ENCODE peak calls at places on chromosomes 12 and 14, in five cellular contexts. One of them, this sample, is unnamed.

GRCh38 chr14:77026930-77027537 is 1.5 kb downstream of the IRF2BPL start:
- DNase-seq in AG09309: no peak
- DNase-seq in ovary: peak
- DNase-seq in OCI-LY7: peak
- DNase-seq in PC-9: peak
- DNase-seq in this sample: peak

GRCh38 chr14:86541969-86542368 is 1012.0 kb downstream of the FLRT2 start:
- DNase-seq in PC-9: no peak
- DNase-seq in ovary: no peak
- DNase-seq in OCI-LY7: no peak
- DNase-seq in AG09309: no peak
- DNase-seq in this sample: no peak

GRCh38 chr12:77925536-77926108 is 94.9 kb downstream of the NAV3 start:
- DNase-seq in PC-9: peak
- DNase-seq in AG09309: peak
- DNase-seq in OCI-LY7: peak
- DNase-seq in ovary: peak
- DNase-seq in this sample: peak

GRCh38 chr12:122668268-122668667 is 34.9 kb downstream of the HCAR2 start:
- DNase-seq in AG09309: no peak
- DNase-seq in ovary: no peak
- DNase-seq in PC-9: no peak
- DNase-seq in OCI-LY7: no peak
- DNase-seq in this sample: no peak

GRCh38 chr12:66050283-66050576 is 80.3 kb downstream of the LLPH start:
- DNase-seq in AG09309: no peak
- DNase-seq in OCI-LY7: no peak
- DNase-seq in ovary: no peak
- DNase-seq in PC-9: no peak
- DNase-seq in this sample: no peak

GRCh38 chr14:25400607-25401206 is 350.8 kb upstream of the STXBP6 start:
- DNase-seq in PC-9: peak
- DNase-seq in AG09309: peak
- DNase-seq in OCI-LY7: peak
- DNase-seq in ovary: no peak
- DNase-seq in this sample: no peak

GRCh38 chr12:132423251-132424117 is 66.5 kb upstream of the FBRSL1 start:
- DNase-seq in ovary: no peak
- DNase-seq in AG09309: no peak
- DNase-seq in PC-9: no peak
- DNase-seq in OCI-LY7: peak
- DNase-seq in this sample: no peak

GRCh38 chr12:41981758-41982157 is 162.9 kb downstream of the GXYLT1 start:
- DNase-seq in PC-9: no peak
- DNase-seq in ovary: no peak
- DNase-seq in OCI-LY7: no peak
- DNase-seq in AG09309: no peak
- DNase-seq in this sample: no peak

GRCh38 chr12:4449862-4450222 is 4.2 kb upstream of the FGF6 start:
- DNase-seq in ovary: no peak
- DNase-seq in OCI-LY7: no peak
- DNase-seq in PC-9: no peak
- DNase-seq in AG09309: no peak
- DNase-seq in this sample: no peak

GRCh38 chr12:95997911-95998510 is 1.9 kb upstream of the HAL start:
- DNase-seq in ovary: no peak
- DNase-seq in OCI-LY7: no peak
- DNase-seq in AG09309: no peak
- DNase-seq in PC-9: peak
- DNase-seq in this sample: no peak

GRCh38 chr14:99792551-99793212 is 531 bp upstream of the EML1 start:
- DNase-seq in OCI-LY7: no peak
- DNase-seq in AG09309: no peak
- DNase-seq in PC-9: no peak
- DNase-seq in ovary: peak
- DNase-seq in this sample: no peak

GRCh38 chr12:6375269-6376078 is at the start of gene SCNN1A:
- DNase-seq in OCI-LY7: no peak
- DNase-seq in ovary: no peak
- DNase-seq in AG09309: no peak
- DNase-seq in PC-9: peak
- DNase-seq in this sample: no peak

GRCh38 chr14:72608391-72609204 is 285.3 kb downstream of the DPF3 start:
- DNase-seq in PC-9: no peak
- DNase-seq in OCI-LY7: no peak
- DNase-seq in AG09309: peak
- DNase-seq in ovary: no peak
- DNase-seq in this sample: no peak

GRCh38 chr14:72745546-72745945 is 148.4 kb downstream of the DPF3 start:
- DNase-seq in PC-9: no peak
- DNase-seq in ovary: no peak
- DNase-seq in AG09309: no peak
- DNase-seq in OCI-LY7: no peak
- DNase-seq in this sample: no peak

GRCh38 chr14:60161176-60162107 is 3.8 kb downstream of the DHRS7 start:
- DNase-seq in ovary: no peak
- DNase-seq in PC-9: peak
- DNase-seq in OCI-LY7: peak
- DNase-seq in AG09309: peak
- DNase-seq in this sample: no peak

DNA sequence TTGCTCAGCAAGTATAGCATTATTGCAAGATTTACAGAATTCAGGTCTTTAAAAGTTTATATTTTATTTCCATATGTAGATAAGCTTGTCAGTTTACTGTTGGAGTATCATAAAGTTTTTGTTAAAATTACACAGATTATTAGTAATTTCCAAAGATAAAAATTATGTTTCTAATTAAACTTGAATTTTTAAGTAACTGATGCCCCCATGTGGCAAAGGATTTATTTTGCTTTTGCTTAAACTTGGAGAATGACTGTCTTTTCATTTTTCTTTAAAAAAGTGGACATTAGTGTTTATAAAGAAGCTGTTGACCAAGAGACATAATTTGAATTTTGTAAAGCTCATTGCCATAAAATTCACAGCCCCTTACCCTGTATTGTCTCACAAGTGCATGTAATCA is 45.8 kb downstream of the ETNK1 start:
- DNase-seq in PC-9: no peak
- DNase-seq in OCI-LY7: peak
- DNase-seq in AG09309: no peak
- DNase-seq in ovary: no peak
- DNase-seq in this sample: no peak
- TF ChIP-seq CTCF in PC-9: peak
- TF ChIP-seq CTCF in OCI-LY7: peak
- TF ChIP-seq CTCF in AG09309: peak
- TF ChIP-seq CTCF in ovary: no peak
- TF ChIP-seq CTCF in this sample: no peak

DNA sequence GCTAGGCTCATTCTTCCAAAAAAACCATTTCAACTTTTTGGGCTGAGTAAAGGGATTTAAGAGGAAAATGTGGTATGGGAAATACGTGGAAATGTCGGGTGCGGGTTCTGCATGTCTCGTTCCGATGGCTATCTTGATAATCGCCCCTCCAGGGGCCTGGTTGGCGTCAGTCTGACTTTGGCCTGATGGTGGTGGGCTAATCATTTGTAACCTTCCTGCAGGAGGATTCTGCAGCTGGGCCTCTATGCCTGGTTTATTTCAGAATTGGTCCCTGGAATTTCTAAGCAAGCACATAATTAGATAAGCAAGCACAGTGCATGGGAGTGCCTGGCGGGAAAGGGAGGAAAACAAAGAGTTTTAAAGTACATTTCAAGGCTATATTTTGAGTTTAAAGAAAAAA is 14.8 kb upstream of the SLC4A8 start:
- DNase-seq in AG09309: no peak
- DNase-seq in ovary: no peak
- DNase-seq in PC-9: no peak
- DNase-seq in OCI-LY7: no peak
- DNase-seq in this sample: no peak
- TF ChIP-seq CTCF in AG09309: no peak
- TF ChIP-seq CTCF in ovary: no peak
- TF ChIP-seq CTCF in PC-9: no peak
- TF ChIP-seq CTCF in OCI-LY7: no peak
- TF ChIP-seq CTCF in this sample: no peak

DNA sequence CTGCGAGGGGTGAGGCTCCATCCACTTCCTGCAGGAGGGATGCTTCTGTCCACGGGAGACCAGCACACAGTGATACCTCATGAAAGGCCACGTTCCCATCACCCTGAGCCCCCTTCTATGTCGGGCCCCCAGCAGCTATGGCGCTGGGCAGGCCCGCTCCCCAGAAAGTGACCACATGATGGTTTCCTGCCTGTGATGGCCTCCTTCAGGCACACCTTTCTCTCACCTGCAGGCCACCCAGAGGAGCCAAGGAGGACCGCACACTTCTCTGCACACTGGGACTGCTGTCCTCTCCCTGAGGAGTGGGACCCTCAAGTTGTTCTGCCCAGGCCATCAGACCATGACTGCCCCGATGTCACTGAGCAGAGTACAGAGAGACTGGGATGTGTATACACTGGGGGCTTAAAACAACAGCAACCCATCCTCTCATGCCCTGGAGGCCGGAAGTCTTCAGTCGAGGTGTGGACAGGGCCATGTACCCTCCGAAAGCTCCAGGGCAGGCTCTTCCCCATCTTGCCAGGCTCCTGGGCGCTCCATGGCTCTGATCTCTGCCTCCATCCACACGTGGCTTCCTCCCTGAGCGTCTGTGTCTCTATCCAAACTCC is 158.9 kb downstream of the PIWIL1 start:
- DNase-seq in PC-9: no peak
- DNase-seq in ovary: no peak
- DNase-seq in AG09309: no peak
- DNase-seq in OCI-LY7: no peak
- DNase-seq in this sample: no peak
- TF ChIP-seq CTCF in PC-9: no peak
- TF ChIP-seq CTCF in ovary: no peak
- TF ChIP-seq CTCF in AG09309: no peak
- TF ChIP-seq CTCF in OCI-LY7: no peak
- TF ChIP-seq CTCF in this sample: no peak

GRCh38 chr12:101570022-101570421 is 24.7 kb upstream of the MYBPC1 start:
- DNase-seq in PC-9: peak
- DNase-seq in AG09309: peak
- DNase-seq in OCI-LY7: peak
- DNase-seq in ovary: no peak
- DNase-seq in this sample: peak
- TF ChIP-seq CTCF in PC-9: peak
- TF ChIP-seq CTCF in AG09309: peak
- TF ChIP-seq CTCF in OCI-LY7: peak
- TF ChIP-seq CTCF in ovary: no peak
- TF ChIP-seq CTCF in this sample: no peak

GRCh38 chr14:94355191-94355794 is 32.2 kb upstream of the SERPINA6 start:
- DNase-seq in PC-9: no peak
- DNase-seq in AG09309: no peak
- DNase-seq in OCI-LY7: no peak
- DNase-seq in ovary: no peak
- DNase-seq in this sample: no peak
- TF ChIP-seq CTCF in PC-9: no peak
- TF ChIP-seq CTCF in AG09309: peak
- TF ChIP-seq CTCF in OCI-LY7: no peak
- TF ChIP-seq CTCF in ovary: no peak
- TF ChIP-seq CTCF in this sample: no peak

GRCh38 chr12:14188761-14189160 is 176.7 kb upstream of the ATF7IP start:
- DNase-seq in OCI-LY7: no peak
- DNase-seq in ovary: no peak
- DNase-seq in AG09309: no peak
- DNase-seq in PC-9: no peak
- DNase-seq in this sample: no peak

GRCh38 chr12:14185441-14186192 is 179.9 kb upstream of the ATF7IP start:
- DNase-seq in OCI-LY7: peak
- DNase-seq in AG09309: peak
- DNase-seq in ovary: no peak
- DNase-seq in PC-9: peak
- DNase-seq in this sample: peak

GRCh38 chr12:14187966-14188365 is 177.5 kb upstream of the ATF7IP start:
- DNase-seq in PC-9: no peak
- DNase-seq in AG09309: no peak
- DNase-seq in ovary: no peak
- DNase-seq in OCI-LY7: no peak
- DNase-seq in this sample: no peak

GRCh38 chr12:14190694-14191093 is 174.8 kb upstream of the ATF7IP start:
- DNase-seq in ovary: no peak
- DNase-seq in AG09309: no peak
- DNase-seq in PC-9: no peak
- DNase-seq in OCI-LY7: no peak
- DNase-seq in this sample: no peak

DNA sequence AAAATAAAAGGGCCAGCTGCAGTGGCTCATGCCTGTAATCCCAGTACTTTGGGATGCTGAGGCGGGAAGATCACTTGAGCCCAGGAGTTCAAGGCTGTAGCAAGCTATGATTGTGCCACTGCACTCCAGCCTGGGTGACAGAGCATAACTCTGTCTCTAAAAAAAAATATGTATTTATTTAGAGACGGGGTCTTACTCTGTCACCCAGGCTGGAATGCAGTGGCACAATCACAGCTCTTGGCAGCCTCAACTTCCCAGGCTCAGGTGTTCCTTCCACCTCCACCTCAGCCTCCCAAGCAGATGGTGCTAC is 179.3 kb upstream of the ATF7IP start:
- DNase-seq in OCI-LY7: no peak
- DNase-seq in ovary: no peak
- DNase-seq in PC-9: no peak
- DNase-seq in AG09309: no peak
- DNase-seq in this sample: no peak
- TF ChIP-seq CTCF in OCI-LY7: peak
- TF ChIP-seq CTCF in ovary: no peak
- TF ChIP-seq CTCF in PC-9: peak
- TF ChIP-seq CTCF in AG09309: no peak
- TF ChIP-seq CTCF in this sample: no peak

DNA sequence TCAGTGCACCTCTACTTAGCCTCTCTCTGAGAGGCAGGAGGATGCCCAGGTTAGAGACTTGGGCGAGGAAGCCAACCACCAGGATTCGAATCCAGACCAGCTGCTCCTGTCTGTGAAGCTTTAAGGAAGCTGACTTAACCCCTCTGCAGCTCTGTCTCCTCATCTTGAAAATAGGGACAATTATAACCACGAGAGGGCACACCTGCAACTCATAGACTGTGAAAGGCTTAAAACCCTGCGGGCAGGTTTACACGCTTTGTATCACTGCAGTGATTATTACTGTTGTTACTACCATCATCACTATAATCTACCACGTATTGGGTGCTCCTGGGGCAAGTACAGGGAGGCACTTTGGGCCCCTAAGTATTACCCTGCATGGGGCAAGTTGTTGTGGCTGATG is 379.8 kb downstream of the VRK1 start:
- DNase-seq in PC-9: no peak
- DNase-seq in OCI-LY7: peak
- DNase-seq in ovary: no peak
- DNase-seq in AG09309: no peak
- DNase-seq in this sample: no peak
- TF ChIP-seq CTCF in PC-9: no peak
- TF ChIP-seq CTCF in OCI-LY7: peak
- TF ChIP-seq CTCF in ovary: no peak
- TF ChIP-seq CTCF in AG09309: peak
- TF ChIP-seq CTCF in this sample: no peak

DNA sequence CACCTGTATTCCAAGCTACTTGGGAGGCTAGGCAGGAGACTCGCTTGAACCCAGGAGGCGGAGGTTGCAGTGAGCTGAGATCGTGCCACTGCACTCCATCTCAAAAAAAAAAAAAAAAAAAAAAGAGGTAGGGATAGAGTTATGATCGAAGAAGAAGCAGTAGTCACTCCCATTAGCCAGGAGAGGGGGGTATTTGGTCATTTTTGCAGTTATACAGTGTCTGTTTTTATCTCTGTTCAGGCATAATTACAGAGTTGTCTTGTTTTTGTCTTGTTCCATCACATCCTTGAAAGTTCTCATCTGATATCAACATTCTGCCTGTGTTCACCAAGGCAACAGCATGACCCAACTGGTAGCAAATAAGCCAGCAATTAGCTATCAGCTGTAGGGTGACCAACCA is 98.5 kb upstream of the TMPO start:
- DNase-seq in AG09309: no peak
- DNase-seq in OCI-LY7: peak
- DNase-seq in ovary: no peak
- DNase-seq in PC-9: no peak
- DNase-seq in this sample: no peak
- TF ChIP-seq CTCF in AG09309: peak
- TF ChIP-seq CTCF in OCI-LY7: peak
- TF ChIP-seq CTCF in ovary: no peak
- TF ChIP-seq CTCF in PC-9: peak
- TF ChIP-seq CTCF in this sample: no peak